ENCODE peak calls at places on chromosomes 4 and X, in nine cellular contexts. K is NCI-H1694, L is globus pallidus, M is tibial nerve, H is AG04449, V is choroid plexus epithelial cell, X is SJCRH30, Q is spleen, W is pancreas. F is an unnamed sample.

GRCh38 chr4:56227301-56227835 is 159.9 kb downstream of the AASDH start:
- DNase-seq in K (no peak), W (no peak), L (no peak), X (peak), Q (no peak), M (no peak), V (no peak), H (no peak), F (no peak)

GRCh38 chr4:83922419-83922818 is 386.5 kb downstream of the GPAT3 start:
- DNase-seq in X (no peak), L (no peak), W (no peak), H (no peak), Q (no peak), M (no peak), K (no peak), V (no peak), F (no peak)

GRCh38 chr4:106868381-106869035 is 167.6 kb downstream of the DKK2 start:
- DNase-seq in K (no peak), Q (no peak), V (peak), X (no peak), L (no peak), M (no peak), H (peak), W (no peak), F (no peak)

GRCh38 chr4:108035691-108036090 is 46.0 kb downstream of the HADH start:
- DNase-seq in K (no peak), X (no peak), V (no peak), Q (no peak), W (no peak), M (no peak), L (no peak), H (no peak), F (no peak)

GRCh38 chrX:110041980-110042379 is 39.1 kb downstream of the TMEM164 start:
- DNase-seq in H (no peak), K (no peak), M (no peak), X (no peak), L (no peak), Q (no peak), V (no peak), W (no peak), F (no peak)

GRCh38 chrX:14801136-14801535 is 71.7 kb downstream of the FANCB start:
- DNase-seq in Q (no peak), L (no peak), H (no peak), W (no peak), X (no peak), V (no peak), K (no peak), M (no peak), F (no peak)

GRCh38 chr4:147639388-147639787 is 22.2 kb downstream of the TMEM184C start:
- DNase-seq in M (no peak), W (no peak), H (no peak), X (no peak), L (no peak), Q (no peak), V (no peak), K (no peak), F (no peak)

GRCh38 chr4:106062452-106062875 is 167.2 kb downstream of the NPNT start:
- DNase-seq in K (no peak), H (peak), X (peak), M (no peak), V (peak), L (no peak), Q (no peak), W (no peak), F (no peak)

GRCh38 chr4:184748251-184748652 is 14.4 kb upstream of the CENPU start:
- DNase-seq in X (no peak), M (no peak), K (peak), H (no peak), Q (no peak), W (peak), V (no peak), L (no peak), F (no peak)

GRCh38 chrX:133297284-133297683 is 79.1 kb upstream of the TFDP3 start:
- DNase-seq in H (peak), K (no peak), X (no peak), W (no peak), M (no peak), V (peak), L (no peak), Q (no peak), F (no peak)

GRCh38 chrX:103533428-103534216 is 14.3 kb upstream of the RAB40A start:
- DNase-seq in W (peak), X (peak), V (peak), H (no peak), L (peak), K (peak), Q (peak), M (peak), F (peak)